ENCODE peak calls at places on chromosomes 5 and 9, in four cellular contexts. G is nephron progenitor cell, W is tibial artery, L is endothelial cell. R is an unnamed sample.

GRCh38 chr9:76655970-76656369 is 108.3 kb upstream of the PCA3 start:
- DNase-seq in W (no peak), L (no peak), G (no peak), R (no peak)

GRCh38 chr9:127572961-127573727 is 38.9 kb upstream of the STXBP1 start:
- DNase-seq in W (peak), L (no peak), G (no peak), R (no peak)

GRCh38 chr5:150492621-150493020 is 15.3 kb upstream of the NDST1 start:
- DNase-seq in W (no peak), L (no peak), G (no peak), R (no peak)

GRCh38 chr5:102811962-102812361 is 56.9 kb downstream of the PAM start:
- DNase-seq in G (no peak), W (no peak), L (no peak), R (no peak)

GRCh38 chr5:73960426-73960825 is 334.4 kb downstream of the ARHGEF28 start:
- DNase-seq in G (no peak), L (no peak), W (no peak), R (no peak)

GRCh38 chr5:172364773-172365172 is 81.2 kb upstream of the UBTD2 start:
- DNase-seq in G (no peak), W (no peak), L (no peak), R (peak)

GRCh38 chr9:19630762-19631161 is 158.1 kb downstream of the SLC24A2 start:
- DNase-seq in W (no peak), G (no peak), L (no peak), R (no peak)

GRCh38 chr5:161548472-161549094 is 2.1 kb upstream of the GABRB2 start:
- DNase-seq in G (peak), L (peak), W (no peak), R (peak)

GRCh38 chr5:89105836-89106235 is 222.9 kb upstream of the MEF2C start:
- DNase-seq in L (no peak), W (no peak), G (no peak), R (no peak)

GRCh38 chr9:110095238-110095637 is 112.7 kb downstream of the C9orf152 start:
- DNase-seq in L (no peak), G (no peak), W (no peak), R (no peak)

GRCh38 chr9:110101531-110102161 is 106.3 kb downstream of the C9orf152 start:
- DNase-seq in W (no peak), L (no peak), G (no peak), R (no peak)

GRCh38 chr9:110095776-110096175 is 112.2 kb downstream of the C9orf152 start:
- DNase-seq in G (no peak), W (peak), L (no peak), R (no peak)

GRCh38 chr9:110103257-110103656 is 104.7 kb downstream of the C9orf152 start:
- DNase-seq in G (no peak), W (no peak), L (no peak), R (no peak)

DNA sequence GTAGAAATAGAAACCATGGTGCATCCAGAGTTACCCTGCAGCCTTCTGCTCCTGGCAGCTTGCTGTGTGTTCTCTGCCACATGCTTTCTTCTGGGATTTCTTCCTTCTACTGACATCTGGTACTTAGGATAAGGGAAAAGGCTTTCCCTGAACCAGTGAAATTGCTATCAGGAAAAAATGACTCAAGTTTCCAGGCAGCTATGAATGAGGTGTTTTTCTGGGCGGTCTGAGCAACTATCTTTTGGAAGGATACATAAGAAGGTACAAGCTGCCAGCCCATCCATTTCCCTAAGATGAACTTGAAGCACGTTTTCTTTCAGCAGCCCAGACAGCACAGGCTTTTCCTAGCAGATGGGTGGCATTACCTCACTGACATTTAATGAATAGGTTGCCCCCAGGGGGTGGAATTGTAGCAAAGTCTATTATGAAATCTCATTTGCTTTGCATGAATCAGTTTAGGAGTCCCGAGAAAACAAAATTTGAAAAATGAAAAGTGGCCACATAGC is 108.7 kb downstream of the C9orf152 start:
- DNase-seq in W (no peak), L (no peak), G (no peak), R (no peak)
- TF ChIP-seq CTCF in W (no peak), L (no peak), G (no peak), R (no peak)

GRCh38 chr5:174347183-174347582 is 301.7 kb downstream of the NSG2 start:
- DNase-seq in G (no peak), L (no peak), W (no peak), R (no peak)

GRCh38 chr5:174340221-174340620 is 294.7 kb downstream of the NSG2 start:
- DNase-seq in W (no peak), L (no peak), G (no peak), R (no peak)

GRCh38 chr5:174343826-174344225 is 298.3 kb downstream of the NSG2 start:
- DNase-seq in L (no peak), W (no peak), G (no peak), R (no peak)

GRCh38 chr5:174342696-174343095 is 297.2 kb downstream of the NSG2 start:
- DNase-seq in G (no peak), L (no peak), W (no peak), R (no peak)

GRCh38 chr5:174344335-174344734 is 298.8 kb downstream of the NSG2 start:
- DNase-seq in L (no peak), G (no peak), W (no peak), R (no peak)
- TF ChIP-seq CTCF in L (no peak), G (no peak), W (no peak), R (no peak)

GRCh38 chr9:114988962-114989599 is 58.7 kb upstream of the TNFSF8 start:
- DNase-seq in W (no peak), L (no peak), G (no peak), R (no peak)
- TF ChIP-seq CTCF in W (no peak), L (no peak), G (no peak), R (no peak)

DNA sequence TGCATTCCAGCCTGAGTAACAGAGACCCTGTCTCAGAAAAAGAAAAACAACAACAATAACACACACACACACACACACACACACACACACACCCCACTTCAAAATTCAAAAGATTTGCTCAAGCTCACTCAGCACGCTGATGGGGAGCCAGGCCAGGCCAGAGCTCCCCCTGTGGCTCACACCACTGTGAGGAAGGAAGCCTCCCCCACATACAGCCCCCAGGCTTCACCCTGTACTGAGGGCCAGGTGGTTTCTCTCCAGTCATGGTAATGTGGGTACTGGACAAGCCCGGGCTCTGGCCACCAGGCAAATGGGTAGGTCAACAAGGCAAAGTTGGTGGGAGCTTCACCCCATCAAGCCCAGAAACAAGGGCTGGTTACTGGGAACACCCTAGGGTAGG is 19.0 kb downstream of the ATOX1 start:
- DNase-seq in W (no peak), G (no peak), L (no peak), R (no peak)
- TF ChIP-seq CTCF in W (no peak), G (no peak), L (no peak), R (no peak)